ENCODE peak calls at places on chromosomes 13 and 19, in four cellular contexts. B, O, W and V are unnamed samples.

GRCh38 chr13:40969169-40969901 is 49.8 kb downstream of the ELF1 start:
- DNase-seq in B (no peak), W (no peak), O (no peak), V (no peak)

GRCh38 chr13:107025991-107026390 is 458.1 kb upstream of the ARGLU1 start:
- DNase-seq in B (no peak), O (no peak), W (no peak), V (no peak)

GRCh38 chr19:40750035-40750284 is 317 bp downstream of the ACTMAP start:
- DNase-seq in B (no peak), O (no peak), W (no peak), V (no peak)

GRCh38 chr13:75255159-75255558 is 226.8 kb downstream of the TBC1D4 start:
- DNase-seq in B (no peak), O (no peak), W (no peak), V (no peak)

GRCh38 chr13:112990783-112991182 is 21.8 kb downstream of the MCF2L start:
- DNase-seq in B (no peak), O (no peak), W (no peak), V (no peak)

GRCh38 chr13:31436478-31436877 is 236.7 kb downstream of the B3GLCT start:
- DNase-seq in B (no peak), O (no peak), W (no peak), V (no peak)

GRCh38 chr19:2719232-2719735 is 1.9 kb downstream of the DIRAS1 start:
- DNase-seq in O (no peak), B (no peak), W (no peak), V (no peak)

GRCh38 chr13:40172149-40172591 is 494.3 kb downstream of the FOXO1 start:
- DNase-seq in B (no peak), O (no peak), W (peak; percentile 19), V (no peak)

GRCh38 chr13:113297370-113297871 is 382 bp downstream of the LAMP1 start:
- DNase-seq in W (no peak), O (peak; percentile 25), B (no peak), V (peak; percentile 33)

GRCh38 chr13:42892760-42893159 is 99.3 kb downstream of the EPSTI1 start:
- DNase-seq in O (no peak), W (no peak), B (no peak), V (no peak)

GRCh38 chr13:42895781-42896180 is 96.3 kb downstream of the EPSTI1 start:
- DNase-seq in O (no peak), B (no peak), W (no peak), V (no peak)

GRCh38 chr13:42893346-42893745 is 98.7 kb downstream of the EPSTI1 start:
- DNase-seq in W (no peak), O (no peak), B (no peak), V (no peak)

GRCh38 chr13:42894765-42895181 is 97.3 kb downstream of the EPSTI1 start:
- DNase-seq in W (no peak), B (no peak), O (no peak), V (no peak)

DNA sequence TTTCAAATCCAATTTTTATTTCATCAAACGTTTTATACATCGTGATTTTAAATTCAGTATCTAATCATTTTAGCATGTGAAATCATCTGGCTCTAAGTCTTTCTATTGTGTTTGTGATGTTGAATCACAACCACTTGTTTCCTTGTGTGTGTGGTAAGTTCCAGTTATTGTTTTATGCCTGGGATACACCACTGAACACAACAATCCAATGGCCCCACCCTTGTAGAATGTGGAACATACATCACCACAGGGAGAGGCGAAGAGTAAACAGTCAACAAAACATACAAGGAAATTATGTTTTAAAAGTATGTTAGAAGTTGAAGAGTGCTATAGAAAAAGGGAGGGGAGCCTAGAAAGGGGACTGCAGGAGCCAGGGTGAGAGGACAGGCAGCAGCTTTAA is 100.5 kb downstream of the EPSTI1 start:
- DNase-seq in O (no peak), B (no peak), W (no peak), V (no peak)
- TF ChIP-seq POLR2AphosphoS5 in O (no peak), B (no peak), W (no peak), V (no peak)

GRCh38 chr19:45492627-45493470 is 4.0 kb downstream of the RTN2 start:
- DNase-seq in O (peak; percentile 90), B (peak; percentile 68), W (no peak), V (peak; percentile 64)
- TF ChIP-seq POLR2A in O (peak; percentile 77), B (no peak), W (no peak), V (no peak)

DNA sequence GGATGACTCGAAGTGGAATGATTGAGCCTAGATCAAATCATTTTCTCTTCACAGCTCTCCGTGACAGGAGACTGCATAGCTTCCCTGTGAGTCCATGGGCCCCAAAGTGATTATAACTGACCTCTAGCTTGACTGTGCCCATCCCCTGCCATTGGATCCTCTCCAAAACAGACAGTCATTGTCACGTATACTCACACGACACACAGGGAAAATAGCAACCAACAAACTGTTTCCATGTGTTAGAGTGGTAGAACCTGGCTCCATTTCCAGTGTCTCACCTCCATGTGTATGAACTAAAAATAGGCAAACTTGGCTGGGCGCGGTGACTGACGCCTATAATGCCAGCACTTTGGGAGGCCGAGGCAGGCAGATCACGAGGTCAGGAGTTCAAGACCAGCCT is 48.8 kb upstream of the NPAS1 start:
- DNase-seq in W (no peak), O (no peak), B (no peak), V (no peak)
- TF ChIP-seq TAF1 in W (no peak), O (no peak), B (no peak), V (no peak)

DNA sequence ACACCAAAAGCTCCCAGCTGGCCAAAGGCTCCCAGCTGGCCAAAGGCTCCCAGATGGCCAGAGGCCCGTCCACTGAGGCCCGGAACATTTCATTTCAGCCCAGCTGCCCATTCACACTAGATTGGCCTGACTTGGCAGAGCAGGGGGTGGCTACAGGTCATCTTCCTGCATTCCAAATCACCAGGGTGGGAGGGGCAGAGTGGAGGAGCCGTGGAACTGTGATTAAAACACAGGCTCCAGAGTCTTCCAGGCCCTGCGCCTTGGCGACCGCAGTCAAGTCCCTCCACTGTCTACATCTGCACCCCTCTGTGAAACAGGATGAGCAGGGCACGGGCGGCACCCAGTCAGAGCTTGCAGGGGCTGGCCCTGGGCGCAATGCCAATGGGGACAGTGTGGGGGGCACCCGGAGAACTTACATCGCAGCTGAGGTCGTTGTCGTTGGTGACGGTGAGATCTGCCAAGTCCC is 10.2 kb upstream of the PRKD2 start:
- DNase-seq in W (no peak), B (no peak), O (no peak), V (no peak)
- TF ChIP-seq POLR2AphosphoS5 in W (no peak), B (no peak), O (no peak), V (no peak)

DNA sequence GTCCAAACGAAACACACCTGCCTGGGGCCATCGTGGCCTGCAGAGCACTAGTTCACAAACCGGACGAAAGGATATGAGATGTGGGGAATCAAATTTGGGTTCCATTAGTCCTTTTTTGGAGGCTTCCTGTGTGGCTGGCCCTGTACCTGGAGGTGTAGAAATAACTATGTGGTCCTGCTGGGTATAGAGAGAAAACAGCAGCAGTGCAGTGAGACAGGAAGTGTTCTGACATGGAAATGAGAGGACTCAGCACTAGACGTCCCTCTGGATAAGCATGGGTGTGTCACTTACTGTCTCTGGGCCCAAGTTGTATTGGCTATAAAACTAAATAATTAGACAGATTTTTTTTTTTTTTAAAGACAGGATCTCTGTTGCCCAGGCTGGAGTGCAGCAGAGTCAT is 12.3 kb downstream of the KDELR1 start:
- DNase-seq in O (no peak), B (no peak), W (no peak), V (no peak)
- TF ChIP-seq POLR2A in O (no peak), B (no peak), W (no peak), V (no peak)

GRCh38 chr13:30049692-30050091 is 199.3 kb upstream of the UBL3 start:
- DNase-seq in O (no peak), W (no peak), B (no peak), V (no peak)

GRCh38 chr13:30051531-30052060 is 201.2 kb upstream of the UBL3 start:
- DNase-seq in O (no peak), W (no peak), B (no peak), V (no peak)

GRCh38 chr13:30058429-30058828 is 208.0 kb upstream of the UBL3 start:
- DNase-seq in B (no peak), W (no peak), O (no peak), V (no peak)

GRCh38 chr13:30052127-30052526 is 201.7 kb upstream of the UBL3 start:
- DNase-seq in B (no peak), W (peak; percentile 50), O (no peak), V (no peak)

GRCh38 chr13:30053904-30054303 is 203.5 kb upstream of the UBL3 start:
- DNase-seq in W (peak; percentile 43), B (no peak), O (no peak), V (no peak)
- TF ChIP-seq TAF1 in W (no peak), B (no peak), O (no peak), V (no peak)

GRCh38 chr19:16397791-16398529 is 73.3 kb downstream of the KLF2 start:
- DNase-seq in W (no peak), O (no peak), B (no peak), V (no peak)
- TF ChIP-seq POLR2AphosphoS5 in W (no peak), O (no peak), B (no peak), V (no peak)

DNA sequence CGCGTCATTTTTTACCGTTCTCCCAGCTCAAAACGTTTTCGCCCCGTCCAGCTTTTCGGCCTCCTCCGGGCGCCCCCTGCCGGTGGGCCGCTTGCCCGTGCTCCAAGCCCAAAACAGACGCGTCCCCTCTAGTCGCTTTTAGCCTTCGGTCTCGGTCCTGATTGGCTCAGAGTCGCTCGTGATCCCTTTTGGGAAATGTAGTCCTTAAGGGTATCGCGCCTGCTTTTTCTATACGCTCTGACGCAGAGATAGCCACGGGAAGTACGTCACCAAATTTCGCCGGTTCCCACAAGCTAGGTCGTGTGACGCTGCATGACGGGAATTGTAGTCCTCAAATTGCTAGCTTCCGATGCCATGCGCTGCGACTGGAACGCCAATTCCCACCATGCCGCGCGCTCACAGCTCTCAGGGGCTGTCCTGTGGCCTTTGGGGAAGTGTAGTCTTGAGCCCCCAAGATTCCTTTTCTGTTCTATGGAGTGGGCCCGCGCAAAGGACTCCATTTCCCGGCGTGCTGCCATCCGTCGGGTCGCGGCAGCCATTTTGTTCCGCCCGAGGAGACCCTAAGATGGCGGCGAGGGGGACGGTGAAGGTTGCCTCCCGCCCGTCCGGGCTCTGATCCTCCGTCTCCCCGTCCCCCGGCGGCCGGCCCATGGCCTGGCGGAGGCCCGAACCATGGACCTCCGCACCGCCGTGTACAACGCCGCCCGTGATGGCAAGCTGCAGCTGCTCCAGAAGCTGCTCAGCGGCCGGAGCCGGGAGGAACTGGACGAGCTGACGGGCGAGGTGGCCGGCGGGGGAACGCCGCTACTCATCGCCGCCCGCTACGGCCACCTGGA is at the start of gene FEM1A:
- DNase-seq in B (peak; percentile 100), O (peak; percentile 96), W (peak; percentile 99), V (peak; percentile 93)
- TF ChIP-seq POLR2A in B (peak; percentile 80), O (peak; percentile 86), W (peak; percentile 82), V (peak; percentile 79)

DNA sequence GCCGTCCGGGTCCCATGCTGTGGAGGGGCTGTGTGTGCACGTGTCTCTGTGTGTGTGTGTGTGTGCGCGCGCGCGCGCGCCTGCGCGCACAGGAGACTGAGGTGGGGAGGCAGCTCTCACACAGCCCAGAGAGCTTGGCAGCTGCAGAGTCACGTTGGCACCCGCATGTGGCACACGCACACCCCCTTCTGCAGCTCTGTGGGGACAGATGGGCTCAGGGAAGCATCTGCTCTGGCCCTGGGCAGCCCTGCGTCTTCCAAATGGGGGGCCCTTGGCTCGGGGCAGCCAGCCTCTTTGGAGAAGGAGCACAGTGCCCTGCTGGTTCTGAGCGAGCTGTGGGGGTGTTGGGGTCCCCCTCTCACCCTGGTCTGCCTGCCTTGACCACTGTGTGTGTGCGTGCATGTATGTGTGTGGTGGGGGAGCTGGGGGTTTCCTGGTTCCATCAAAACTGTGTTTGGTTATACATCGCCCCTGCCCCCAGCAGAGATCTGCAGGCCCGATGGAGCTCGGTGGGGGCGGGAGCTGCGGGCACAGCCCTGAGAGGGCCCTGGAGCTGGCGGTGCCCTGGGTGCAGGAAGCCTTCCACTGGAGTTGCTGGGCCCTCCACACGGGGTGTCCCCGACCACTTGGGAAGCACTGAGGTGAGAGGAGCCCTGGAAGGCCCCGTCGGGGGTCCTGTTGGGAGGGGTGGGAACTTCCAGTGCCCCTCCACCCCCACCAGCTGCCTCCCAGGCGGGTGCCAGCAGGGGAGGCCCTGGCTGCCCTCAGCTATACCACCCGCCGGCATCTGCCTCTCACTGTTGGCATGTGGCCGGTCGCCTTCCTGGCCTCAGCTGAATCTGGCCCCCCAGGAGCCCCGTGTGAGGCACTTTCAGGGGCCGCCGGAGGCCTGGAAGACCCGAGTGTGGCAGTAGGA is 67.2 kb downstream of the KDM4B start:
- DNase-seq in W (no peak), O (no peak), B (no peak), V (no peak)
- TF ChIP-seq TAF1 in W (no peak), O (no peak), B (no peak), V (no peak)